ENCODE peak calls at places on chromosome 10, in six cellular contexts. A is fibroblast of lung, Z is prostate gland, N is HCT116, I is HFF-Myc, Q is GM23338. E is an unnamed sample.

GRCh38 chr10:125694874-125695273 is 11.9 kb upstream of the TEX36 start:
- DNase-seq in A (peak), Z (peak), N (no peak), I (no peak), Q (no peak), E (peak)

GRCh38 chr10:90326498-90327267 is 531.2 kb downstream of the HTR7 start:
- DNase-seq in A (peak), Z (no peak), N (no peak), I (no peak), Q (no peak), E (no peak)

GRCh38 chr10:27611209-27611608 is 107.1 kb downstream of the RAB18 start:
- DNase-seq in A (peak), Z (no peak), N (no peak), I (peak), Q (no peak), E (no peak)

GRCh38 chr10:66180651-66181318 is 745.1 kb upstream of the LRRTM3 start:
- DNase-seq in A (peak), Z (peak), N (peak), I (peak), Q (peak), E (peak)

GRCh38 chr10:122264442-122264841 is 6.7 kb upstream of the BTBD16 start:
- DNase-seq in A (peak), Z (no peak), N (no peak), I (no peak), Q (no peak), E (no peak)

GRCh38 chr10:17512341-17513001 is 58.1 kb upstream of the ST8SIA6 start:
- DNase-seq in A (peak), Z (peak), N (peak), I (peak), Q (no peak), E (peak)

GRCh38 chr10:1870491-1870890 is 133.2 kb upstream of the ADARB2 start:
- DNase-seq in A (no peak), Z (no peak), N (no peak), I (no peak), Q (no peak), E (no peak)

GRCh38 chr10:6416892-6417512 is 163.1 kb downstream of the PRKCQ start:
- DNase-seq in A (peak), Z (no peak), N (peak), I (peak), Q (peak), E (no peak)

GRCh38 chr10:67550042-67550441 is 146.0 kb downstream of the CTNNA3 start:
- DNase-seq in A (peak), Z (no peak), N (no peak), I (no peak), Q (no peak), E (no peak)

GRCh38 chr10:20415684-20416083 is 481.4 kb downstream of the NEBL start:
- DNase-seq in A (peak), Z (no peak), N (no peak), I (no peak), Q (no peak), E (peak)

GRCh38 chr10:37263304-37263703 is 137.9 kb downstream of the ANKRD30A start:
- DNase-seq in A (no peak), Z (no peak), N (no peak), I (no peak), Q (no peak), E (peak)

GRCh38 chr10:90319188-90319914 is 538.5 kb downstream of the HTR7 start:
- DNase-seq in A (peak), Z (no peak), N (peak), I (peak), Q (peak), E (peak)

GRCh38 chr10:62817763-62818425 is 1.7 kb upstream of the EGR2 start:
- DNase-seq in A (peak), Z (peak), N (peak), I (no peak), Q (peak), E (no peak)

GRCh38 chr10:121457729-121458128 is 140.5 kb downstream of the FGFR2 start:
- DNase-seq in A (no peak), Z (no peak), N (no peak), I (no peak), Q (no peak), E (no peak)

GRCh38 chr10:107814865-107815487 is 650.5 kb upstream of the SORCS1 start:
- DNase-seq in A (peak), Z (no peak), N (no peak), I (peak), Q (peak), E (peak)

GRCh38 chr10:33273295-33274002 is 61.0 kb downstream of the NRP1 start:
- DNase-seq in A (peak), Z (peak), N (no peak), I (peak), Q (peak), E (peak)

GRCh38 chr10:20963056-20963455 is 65.9 kb upstream of the NEBL start:
- DNase-seq in A (no peak), Z (no peak), N (no peak), I (no peak), Q (no peak), E (no peak)

GRCh38 chr10:4656576-4657194 is 169.3 kb upstream of the AKR1E2 start:
- DNase-seq in A (peak), Z (peak), N (peak), I (no peak), Q (peak), E (no peak)

GRCh38 chr10:114876602-114877300 is 55.2 kb downstream of the FHIP2A start:
- DNase-seq in A (peak), Z (peak), N (peak), I (peak), Q (peak), E (no peak)

GRCh38 chr10:44959243-44960097 is at the start of gene RASSF4:
- DNase-seq in A (peak), Z (peak), N (peak), I (no peak), Q (peak), E (peak)

GRCh38 chr10:6014241-6014761 is 37.0 kb upstream of the IL15RA start:
- DNase-seq in A (peak), Z (peak), N (peak), I (peak), Q (peak), E (no peak)

GRCh38 chr10:79358811-79359210 is 11.5 kb downstream of the PPIF start:
- DNase-seq in A (no peak), Z (no peak), N (no peak), I (no peak), Q (no peak), E (no peak)

GRCh38 chr10:23399701-23400144 is 39.2 kb upstream of the OTUD1 start:
- DNase-seq in A (peak), Z (no peak), N (no peak), I (no peak), Q (no peak), E (peak)

GRCh38 chr10:48872234-48872633 is 67.4 kb downstream of the LRRC18 start:
- DNase-seq in A (no peak), Z (no peak), N (no peak), I (no peak), Q (no peak), E (no peak)

DNA sequence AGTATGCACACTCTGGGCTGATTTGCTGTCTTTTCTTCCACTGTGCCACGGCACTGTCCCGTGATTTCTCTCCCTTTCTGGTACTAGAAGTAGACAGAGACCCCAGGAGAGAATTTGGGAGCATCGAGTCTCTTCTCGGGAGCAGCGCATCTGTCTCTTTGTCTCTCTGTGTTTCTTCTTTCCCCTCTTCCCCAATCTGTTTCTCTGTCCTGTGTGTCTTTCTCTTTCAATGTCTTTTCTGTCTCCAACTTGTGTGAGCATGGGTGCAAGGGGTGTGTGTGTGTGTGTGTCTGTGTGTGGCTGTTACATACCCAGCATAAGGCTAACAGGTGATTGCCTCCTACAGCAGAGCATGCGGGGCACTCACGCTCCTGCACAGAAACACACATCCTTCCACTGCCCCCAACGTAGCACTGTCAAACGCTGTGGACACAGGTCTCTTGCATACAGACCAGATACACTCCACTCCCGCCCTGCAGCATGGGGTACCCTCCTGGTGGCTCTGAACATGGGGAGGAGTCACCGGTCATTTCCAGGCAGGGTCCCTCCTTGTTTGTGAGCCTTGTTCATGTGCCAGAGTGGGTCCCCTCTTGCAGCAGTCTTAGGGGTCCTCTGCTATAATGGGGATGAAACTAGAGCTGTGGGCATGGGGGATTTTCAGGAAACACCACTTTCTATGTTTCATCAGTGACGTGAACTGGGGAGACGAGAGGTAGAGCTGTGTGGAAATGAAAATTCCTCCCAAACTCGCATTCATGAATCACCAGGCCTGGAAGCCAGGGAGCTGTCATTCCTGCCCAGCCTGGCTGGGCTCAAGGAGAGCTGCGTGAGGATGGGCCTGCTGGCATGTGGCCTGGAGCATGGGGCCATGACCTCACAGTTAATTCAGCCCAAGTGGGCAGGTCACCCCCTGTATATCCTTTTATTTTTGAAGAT is 955 bp downstream of the ADAMTS14 start:
- DNase-seq in A (peak), Z (no peak), N (no peak), I (no peak), Q (peak), E (no peak)
- H3K4me3 ChIP-seq in A (peak), Z (no peak), N (peak), I (peak), Q (peak), E (no peak)

GRCh38 chr10:47344996-47345870 is 2.9 kb upstream of the RBP3 start:
- DNase-seq in A (no peak), Z (no peak), N (no peak), I (no peak), Q (no peak), E (no peak)
- TF ChIP-seq CTCF in A (no peak), Z (no peak), N (no peak), I (no peak), Q (no peak), E (no peak)

DNA sequence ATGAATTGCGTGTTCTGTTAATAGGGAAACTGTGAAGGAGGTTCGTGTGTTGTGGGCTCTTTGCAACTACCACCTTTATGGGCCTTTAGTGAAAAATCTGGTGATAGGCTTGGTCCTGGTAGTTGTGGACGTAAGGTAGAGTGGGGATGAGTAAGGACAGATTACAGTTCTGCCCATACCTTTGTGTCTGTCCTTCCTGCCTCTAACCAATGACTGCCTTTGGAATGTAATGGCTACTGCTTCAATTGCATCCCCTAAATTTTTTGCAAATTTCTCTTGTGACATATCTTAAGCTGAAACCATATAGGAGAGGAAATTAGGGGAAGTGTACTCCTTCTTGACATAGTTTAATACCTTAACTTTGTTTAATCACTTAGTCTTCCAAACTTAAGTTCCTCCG is 82.3 kb downstream of the ADK start:
- DNase-seq in A (no peak), Z (no peak), N (no peak), I (no peak), Q (peak), E (no peak)
- H3K4me3 ChIP-seq in A (no peak), Z (no peak), N (no peak), I (no peak), Q (no peak), E (no peak)

DNA sequence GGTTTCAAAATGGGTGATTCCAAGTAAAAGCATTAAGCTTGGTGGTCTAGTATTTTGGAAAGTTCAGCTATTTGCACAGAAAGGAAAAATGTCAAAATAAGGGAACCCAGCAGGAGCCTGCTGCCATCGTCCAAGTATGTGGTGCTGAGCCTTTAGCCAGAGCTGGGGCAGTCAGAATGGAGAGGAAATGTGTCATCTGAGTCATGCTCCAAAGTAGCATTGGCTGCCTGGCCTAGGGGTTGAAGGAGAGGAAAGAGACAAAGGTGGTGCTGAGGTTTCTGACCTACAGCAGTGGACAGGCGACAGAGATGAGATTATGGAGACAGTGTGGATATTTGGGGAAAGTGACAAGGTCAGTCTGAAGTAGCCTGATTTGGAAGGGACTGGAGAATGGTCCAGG is 103.9 kb downstream of the PLCE1 start:
- DNase-seq in A (no peak), Z (no peak), N (no peak), I (no peak), Q (no peak), E (no peak)
- TF ChIP-seq CTCF in A (no peak), Z (no peak), N (no peak), I (no peak), Q (no peak), E (no peak)

GRCh38 chr10:100370561-100370975 is 23.5 kb downstream of the SCD start:
- DNase-seq in A (peak), Z (peak), N (peak), I (no peak), Q (no peak), E (peak)

GRCh38 chr10:100374137-100374655 is 27.2 kb downstream of the SCD start:
- DNase-seq in A (no peak), Z (no peak), N (no peak), I (no peak), Q (peak), E (no peak)

GRCh38 chr10:100370976-100371706 is 24.1 kb downstream of the SCD start:
- DNase-seq in A (peak), Z (peak), N (peak), I (no peak), Q (peak), E (no peak)

GRCh38 chr10:100373298-100374136 is 26.5 kb downstream of the SCD start:
- DNase-seq in A (peak), Z (peak), N (peak), I (peak), Q (peak), E (peak)

DNA sequence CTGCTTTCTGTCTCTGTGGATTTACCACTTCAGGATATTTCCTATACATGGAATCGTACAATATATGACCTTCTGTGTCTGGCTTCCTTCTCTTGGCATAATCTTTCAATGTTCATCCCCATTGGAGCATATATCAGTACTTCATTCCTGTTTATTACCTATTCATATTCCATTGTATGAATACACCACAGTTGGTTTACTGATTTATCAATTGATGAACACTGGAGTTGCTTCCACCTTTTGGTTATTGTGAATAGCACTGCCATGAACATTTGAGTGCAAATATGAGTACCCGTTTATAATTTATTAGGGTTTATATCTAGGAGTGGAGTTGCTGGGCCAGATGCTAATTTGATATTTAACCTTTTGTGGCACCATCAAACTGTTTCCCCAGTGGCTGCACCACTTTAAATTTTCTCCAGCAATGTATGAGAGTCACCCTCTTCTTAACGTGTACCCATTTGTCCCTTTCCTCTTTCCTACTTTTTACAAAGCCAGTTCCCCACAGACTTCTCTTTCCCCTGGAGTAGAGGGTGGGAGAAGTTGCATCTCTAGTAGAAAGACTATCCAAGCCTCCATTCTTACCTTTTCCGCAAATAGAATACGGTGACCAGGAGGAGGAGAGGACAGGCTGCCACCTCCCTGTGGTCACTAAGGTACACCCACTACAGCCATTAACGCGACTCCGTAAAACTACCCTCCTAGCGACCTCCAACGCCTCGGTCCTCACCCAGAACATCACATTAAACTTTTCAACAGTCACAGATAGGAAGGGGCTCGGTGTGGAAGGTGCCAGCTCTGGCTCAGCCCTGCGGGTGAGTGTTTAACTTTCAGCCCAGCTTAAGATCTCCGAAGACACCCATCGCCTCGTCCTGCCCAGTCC is 25.6 kb downstream of the SCD start:
- DNase-seq in A (no peak), Z (no peak), N (no peak), I (no peak), Q (no peak), E (no peak)
- H3K4me3 ChIP-seq in A (peak), Z (peak), N (peak), I (peak), Q (peak), E (no peak)

GRCh38 chr10:98432330-98432729 is 14.4 kb downstream of the HPS1 start:
- DNase-seq in A (no peak), Z (no peak), N (no peak), I (no peak), Q (no peak), E (no peak)

GRCh38 chr10:98431016-98431415 is 15.7 kb downstream of the HPS1 start:
- DNase-seq in A (no peak), Z (no peak), N (no peak), I (no peak), Q (no peak), E (no peak)

GRCh38 chr10:98427011-98427515 is 12.1 kb upstream of the PYROXD2 start:
- DNase-seq in A (no peak), Z (no peak), N (no peak), I (no peak), Q (no peak), E (no peak)

GRCh38 chr10:98430427-98430826 is 15.4 kb upstream of the PYROXD2 start:
- DNase-seq in A (no peak), Z (no peak), N (no peak), I (no peak), Q (no peak), E (no peak)

DNA sequence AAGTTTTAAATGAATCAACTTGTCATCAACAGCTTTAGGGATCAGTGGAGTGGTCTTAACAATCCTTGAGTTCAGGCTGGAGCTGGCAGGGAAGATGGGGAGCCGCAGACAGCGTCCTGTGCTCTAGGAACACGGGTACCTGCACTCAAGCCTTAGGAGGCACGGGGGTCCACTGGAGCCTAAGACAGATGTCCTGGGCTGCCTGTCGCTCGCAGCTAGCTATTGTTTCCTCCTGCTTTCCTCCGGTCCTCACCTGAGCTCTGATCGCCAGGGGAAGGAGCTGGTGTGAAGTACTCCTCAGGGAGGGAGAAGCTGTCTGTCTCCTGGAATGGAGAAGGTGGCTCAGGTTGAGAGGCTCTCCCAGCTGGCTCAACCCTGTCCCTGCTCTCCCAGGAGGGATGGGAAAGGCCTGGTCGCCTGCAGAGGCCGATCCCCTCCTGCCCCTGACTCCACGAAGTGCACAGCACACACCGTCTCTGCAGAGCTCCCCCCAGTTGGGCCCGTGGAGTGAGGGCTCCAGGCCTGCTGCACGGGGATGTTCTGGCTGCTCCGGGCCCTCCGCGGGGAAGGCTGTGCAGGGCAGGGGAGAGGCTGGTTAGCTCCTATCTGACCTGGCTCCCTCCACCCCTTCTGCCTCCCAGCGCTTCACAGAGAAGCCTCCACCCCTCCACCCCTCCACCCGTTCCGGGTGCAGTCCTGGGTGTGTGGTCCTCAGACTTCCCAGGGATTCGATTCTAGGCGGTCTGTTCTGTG is 14.5 kb upstream of the PYROXD2 start:
- DNase-seq in A (no peak), Z (no peak), N (no peak), I (no peak), Q (no peak), E (no peak)
- TF ChIP-seq CTCF in A (no peak), Z (no peak), N (no peak), I (no peak), Q (no peak), E (no peak)

GRCh38 chr10:59512951-59513350 is 150.6 kb upstream of the FAM13C start:
- DNase-seq in A (no peak), Z (no peak), N (no peak), I (no peak), Q (no peak), E (no peak)
- H3K4me3 ChIP-seq in A (no peak), Z (no peak), N (no peak), I (no peak), Q (no peak), E (no peak)

GRCh38 chr10:70956029-70956759 is 67.8 kb upstream of the PCBD1 start:
- DNase-seq in A (no peak), Z (no peak), N (no peak), I (no peak), Q (peak), E (no peak)
- TF ChIP-seq CTCF in A (no peak), Z (no peak), N (no peak), I (peak), Q (peak), E (no peak)

GRCh38 chr10:102396251-102396650 is 746 bp downstream of the NFKB2 start:
- DNase-seq in A (no peak), Z (no peak), N (no peak), I (no peak), Q (no peak), E (no peak)

GRCh38 chr10:102398172-102399020 is 2.9 kb downstream of the NFKB2 start:
- DNase-seq in A (no peak), Z (no peak), N (no peak), I (no peak), Q (no peak), E (no peak)

GRCh38 chr10:102395677-102396197 is at the start of gene NFKB2:
- DNase-seq in A (no peak), Z (no peak), N (no peak), I (peak), Q (no peak), E (no peak)

GRCh38 chr10:102396751-102397151 is 1.2 kb downstream of the NFKB2 start:
- DNase-seq in A (no peak), Z (no peak), N (no peak), I (no peak), Q (no peak), E (no peak)

GRCh38 chr10:102397222-102398171 is 2.0 kb downstream of the NFKB2 start:
- DNase-seq in A (no peak), Z (no peak), N (no peak), I (no peak), Q (no peak), E (no peak)
- H3K4me3 ChIP-seq in A (no peak), Z (no peak), N (no peak), I (no peak), Q (no peak), E (no peak)

GRCh38 chr10:14039968-14040668 is 290.6 kb downstream of the FRMD4A start:
- DNase-seq in A (peak), Z (no peak), N (no peak), I (no peak), Q (no peak), E (no peak)
- TF ChIP-seq CTCF in A (no peak), Z (no peak), N (no peak), I (no peak), Q (no peak), E (no peak)

E was measured in LNCaP clone FGC.